ENCODE peak calls at places on chromosomes 13 and 19, in nine cellular contexts. J, P, N, R, S, T, F, L and W are unnamed samples.

GRCh38 chr13:92461831-92462230 is 764.8 kb upstream of the GPC6 start:
- DNase-seq in R (no peak), S (no peak), T (no peak), F (no peak), J (no peak), N (no peak), P (no peak), L (no peak), W (no peak)

GRCh38 chr13:35711909-35712308 is 235.4 kb upstream of the MAB21L1 start:
- DNase-seq in S (no peak), P (no peak), R (no peak), J (no peak), T (no peak), F (no peak), N (no peak), L (no peak), W (no peak)

GRCh38 chr13:35826626-35827254 is 304.4 kb downstream of the DCLK1 start:
- DNase-seq in L (no peak), N (peak), S (no peak), F (no peak), T (no peak), J (no peak), R (no peak), P (no peak), W (no peak)

GRCh38 chr19:51735759-51736449 is 12.1 kb upstream of the HAS1 start:
- DNase-seq in T (peak), S (peak), R (peak), P (peak), J (no peak), L (no peak), F (no peak), N (no peak), W (peak)

GRCh38 chr13:38477676-38478075 is 128.0 kb downstream of the UFM1 start:
- DNase-seq in N (no peak), T (no peak), R (no peak), P (no peak), J (no peak), S (no peak), L (no peak), F (no peak), W (no peak)

GRCh38 chr13:36673838-36674326 is at the start of gene SERTM1:
- DNase-seq in S (no peak), R (peak), N (no peak), F (no peak), J (no peak), L (no peak), T (peak), P (no peak), W (no peak)

GRCh38 chr19:13983213-13983889 is 22.8 kb downstream of the RFX1 start:
- DNase-seq in J (peak), N (no peak), P (no peak), F (no peak), L (no peak), T (no peak), R (no peak), S (no peak), W (no peak)

GRCh38 chr19:45814851-45815481 is at the start of gene RSPH6A:
- DNase-seq in R (no peak), N (no peak), F (no peak), T (no peak), P (no peak), L (no peak), J (no peak), S (no peak), W (no peak)

GRCh38 chr19:18292810-18293641 is 11.6 kb upstream of the JUND start:
- DNase-seq in N (peak), R (peak), P (peak), F (no peak), J (no peak), L (peak), S (peak), T (peak), W (peak)

GRCh38 chr19:53877361-53877766 is 4.6 kb upstream of the PRKCG start:
- DNase-seq in T (no peak), N (peak), L (no peak), F (no peak), S (no peak), J (peak), P (no peak), R (peak), W (no peak)

GRCh38 chr19:15107056-15108010 is at the start of gene SYDE1:
- DNase-seq in N (peak), P (no peak), R (peak), F (no peak), L (no peak), T (no peak), J (no peak), S (peak), W (no peak)

GRCh38 chr19:12754465-12755196 is 3.0 kb downstream of the BEST2 start:
- DNase-seq in R (no peak), S (no peak), P (no peak), T (no peak), F (no peak), N (no peak), J (no peak), L (no peak), W (no peak)

GRCh38 chr19:51788936-51789795 is 5.8 kb upstream of the FPR3 start:
- DNase-seq in N (no peak), S (no peak), F (no peak), T (no peak), P (no peak), L (no peak), J (no peak), R (peak), W (no peak)

GRCh38 chr13:25901460-25902376 is 150.1 kb downstream of the SHISA2 start:
- DNase-seq in L (no peak), F (no peak), N (no peak), R (peak), T (no peak), S (no peak), J (no peak), P (peak), W (no peak)